ENCODE peak calls at places on chromosomes 4 and X, in four cellular contexts. One of them, this sample, is unnamed.
A peak's percentile ranks its signal among the peaks of the same experiment; 100 is the strongest.

GRCh38 chrX:27751976-27752375 is 55.8 kb upstream of the MAGEB10 start:
- DNase-seq in GM23338: no peak
- DNase-seq in choroid plexus epithelial cell: peak; percentile 9
- DNase-seq in psoas muscle: no peak
- DNase-seq in this sample: peak; percentile 48

GRCh38 chr4:65791807-65792308 is 121.6 kb upstream of the EPHA5 start:
- DNase-seq in GM23338: peak; percentile 34
- DNase-seq in choroid plexus epithelial cell: peak; percentile 33
- DNase-seq in psoas muscle: no peak
- DNase-seq in this sample: peak; percentile 44

GRCh38 chr4:112321768-112322684 is 24.9 kb downstream of the ALPK1 start:
- DNase-seq in GM23338: peak; percentile 86
- DNase-seq in choroid plexus epithelial cell: peak; percentile 75
- DNase-seq in psoas muscle: peak; percentile 68
- DNase-seq in this sample: peak; percentile 75

GRCh38 chr4:98658287-98659105 is at the start of gene TSPAN5:
- DNase-seq in GM23338: peak; percentile 93
- DNase-seq in choroid plexus epithelial cell: peak; percentile 77
- DNase-seq in psoas muscle: peak; percentile 82
- DNase-seq in this sample: peak; percentile 78

GRCh38 chr4:118849867-118850812 is 14.2 kb upstream of the SEC24D start:
- DNase-seq in GM23338: peak; percentile 91
- DNase-seq in choroid plexus epithelial cell: peak; percentile 49
- DNase-seq in psoas muscle: no peak
- DNase-seq in this sample: peak; percentile 33

GRCh38 chr4:139841464-139842195 is 176.0 kb downstream of the MGST2 start:
- DNase-seq in GM23338: no peak
- DNase-seq in choroid plexus epithelial cell: no peak
- DNase-seq in psoas muscle: no peak
- DNase-seq in this sample: no peak

GRCh38 chr4:136383126-136383525 is 1149.2 kb downstream of the PCDH18 start:
- DNase-seq in GM23338: no peak
- DNase-seq in choroid plexus epithelial cell: peak; percentile 70
- DNase-seq in psoas muscle: no peak
- DNase-seq in this sample: no peak

GRCh38 chr4:149706942-149707341 is 108.7 kb downstream of the IQCM start:
- DNase-seq in GM23338: no peak
- DNase-seq in choroid plexus epithelial cell: peak; percentile 28
- DNase-seq in psoas muscle: no peak
- DNase-seq in this sample: no peak

GRCh38 chrX:68072016-68072415 is 361.3 kb downstream of the OPHN1 start:
- DNase-seq in GM23338: no peak
- DNase-seq in choroid plexus epithelial cell: peak; percentile 38
- DNase-seq in psoas muscle: no peak
- DNase-seq in this sample: no peak

GRCh38 chr4:118751634-118752293 is 66.6 kb downstream of the METTL14 start:
- DNase-seq in GM23338: no peak
- DNase-seq in choroid plexus epithelial cell: peak; percentile 88
- DNase-seq in psoas muscle: no peak
- DNase-seq in this sample: peak; percentile 45

GRCh38 chr4:54255881-54256280 is 26.8 kb downstream of the PDGFRA start:
- DNase-seq in GM23338: no peak
- DNase-seq in choroid plexus epithelial cell: peak; percentile 41
- DNase-seq in psoas muscle: no peak
- DNase-seq in this sample: peak; percentile 75

GRCh38 chr4:48483006-48483776 is at the start of gene SLC10A4:
- DNase-seq in GM23338: peak; percentile 70
- DNase-seq in choroid plexus epithelial cell: no peak
- DNase-seq in psoas muscle: no peak
- DNase-seq in this sample: no peak

GRCh38 chr4:83316459-83317170 is 18.0 kb downstream of the HPSE start:
- DNase-seq in GM23338: no peak
- DNase-seq in choroid plexus epithelial cell: no peak
- DNase-seq in psoas muscle: no peak
- DNase-seq in this sample: no peak

GRCh38 chr4:153452661-153453378 is 13.3 kb upstream of the TMEM131L start:
- DNase-seq in GM23338: no peak
- DNase-seq in choroid plexus epithelial cell: no peak
- DNase-seq in psoas muscle: no peak
- DNase-seq in this sample: no peak

GRCh38 chr4:17502764-17503163 is 9.1 kb downstream of the QDPR start:
- DNase-seq in GM23338: no peak
- DNase-seq in choroid plexus epithelial cell: no peak
- DNase-seq in psoas muscle: no peak
- DNase-seq in this sample: no peak

GRCh38 chr4:102687982-102688433 is 72.8 kb downstream of the MANBA start:
- DNase-seq in GM23338: no peak
- DNase-seq in choroid plexus epithelial cell: peak; percentile 26
- DNase-seq in psoas muscle: no peak
- DNase-seq in this sample: no peak

GRCh38 chrX:54808109-54808604 is 612 bp downstream of the MAGED2 start:
- DNase-seq in GM23338: peak; percentile 79
- DNase-seq in choroid plexus epithelial cell: no peak
- DNase-seq in psoas muscle: peak; percentile 83
- DNase-seq in this sample: no peak

GRCh38 chr4:41718907-41719306 is 29.6 kb downstream of the PHOX2B start:
- DNase-seq in GM23338: no peak
- DNase-seq in choroid plexus epithelial cell: peak; percentile 33
- DNase-seq in psoas muscle: no peak
- DNase-seq in this sample: peak; percentile 22

GRCh38 chr4:94533405-94534223 is 81.9 kb downstream of the PDLIM5 start:
- DNase-seq in GM23338: no peak
- DNase-seq in choroid plexus epithelial cell: no peak
- DNase-seq in psoas muscle: no peak
- DNase-seq in this sample: no peak

GRCh38 chrX:110669572-110669971 is 126.0 kb downstream of the CHRDL1 start:
- DNase-seq in GM23338: no peak
- DNase-seq in choroid plexus epithelial cell: no peak
- DNase-seq in psoas muscle: no peak
- DNase-seq in this sample: no peak

GRCh38 chr4:173505924-173506779 is 23.9 kb downstream of the HAND2 start:
- DNase-seq in GM23338: peak; percentile 90
- DNase-seq in choroid plexus epithelial cell: peak; percentile 49
- DNase-seq in psoas muscle: no peak
- DNase-seq in this sample: peak; percentile 78

GRCh38 chr4:1400861-1401408 is 5.3 kb downstream of the NKX1-1 start:
- DNase-seq in GM23338: no peak
- DNase-seq in choroid plexus epithelial cell: no peak
- DNase-seq in psoas muscle: peak; percentile 35
- DNase-seq in this sample: no peak

GRCh38 chrX:30373479-30373878 is 64.3 kb upstream of the NR0B1 start:
- DNase-seq in GM23338: no peak
- DNase-seq in choroid plexus epithelial cell: no peak
- DNase-seq in psoas muscle: no peak
- DNase-seq in this sample: no peak

GRCh38 chrX:71909956-71910355 is 689 bp upstream of the NHSL2 start:
- DNase-seq in GM23338: peak; percentile 66
- DNase-seq in choroid plexus epithelial cell: peak; percentile 25
- DNase-seq in psoas muscle: no peak
- DNase-seq in this sample: no peak

GRCh38 chrX:134177527-134177926 is 59.5 kb upstream of the CCDC160 start:
- DNase-seq in GM23338: peak; percentile 49
- DNase-seq in choroid plexus epithelial cell: no peak
- DNase-seq in psoas muscle: no peak
- DNase-seq in this sample: no peak

GRCh38 chrX:82134378-82134777 is 932.5 kb downstream of the SH3BGRL start:
- DNase-seq in GM23338: no peak
- DNase-seq in choroid plexus epithelial cell: no peak
- DNase-seq in psoas muscle: no peak
- DNase-seq in this sample: no peak

GRCh38 chr4:153451931-153452660 is 14.1 kb upstream of the TMEM131L start:
- DNase-seq in GM23338: peak; percentile 82
- DNase-seq in choroid plexus epithelial cell: peak; percentile 79
- DNase-seq in psoas muscle: no peak
- DNase-seq in this sample: no peak

GRCh38 chrX:8890794-8891193 is 89.6 kb upstream of the FAM9A start:
- DNase-seq in GM23338: no peak
- DNase-seq in choroid plexus epithelial cell: no peak
- DNase-seq in psoas muscle: no peak
- DNase-seq in this sample: no peak

GRCh38 chrX:134537179-134537945 is 77.4 kb downstream of the HPRT1 start:
- DNase-seq in GM23338: no peak
- DNase-seq in choroid plexus epithelial cell: peak; percentile 80
- DNase-seq in psoas muscle: no peak
- DNase-seq in this sample: peak; percentile 82

GRCh38 chrX:2650865-2651264 is 40.2 kb upstream of the CD99 start:
- DNase-seq in GM23338: no peak
- DNase-seq in choroid plexus epithelial cell: peak; percentile 12
- DNase-seq in psoas muscle: no peak
- DNase-seq in this sample: peak; percentile 77

GRCh38 chr4:78065514-78066192 is 8.5 kb downstream of the FRAS1 start:
- DNase-seq in GM23338: peak; percentile 57
- DNase-seq in choroid plexus epithelial cell: no peak
- DNase-seq in psoas muscle: no peak
- DNase-seq in this sample: no peak

GRCh38 chr4:189514209-189514608 is 426.5 kb upstream of the FRG1 start:
- DNase-seq in GM23338: no peak
- DNase-seq in choroid plexus epithelial cell: no peak
- DNase-seq in psoas muscle: no peak
- DNase-seq in this sample: no peak

GRCh38 chr4:78032446-78032845 is 24.7 kb upstream of the FRAS1 start:
- DNase-seq in GM23338: peak; percentile 55
- DNase-seq in choroid plexus epithelial cell: no peak
- DNase-seq in psoas muscle: no peak
- DNase-seq in this sample: no peak

GRCh38 chr4:151801547-151802516 is 41.0 kb upstream of the GATB start:
- DNase-seq in GM23338: peak; percentile 87
- DNase-seq in choroid plexus epithelial cell: peak; percentile 77
- DNase-seq in psoas muscle: peak; percentile 38
- DNase-seq in this sample: peak; percentile 53

DNA sequence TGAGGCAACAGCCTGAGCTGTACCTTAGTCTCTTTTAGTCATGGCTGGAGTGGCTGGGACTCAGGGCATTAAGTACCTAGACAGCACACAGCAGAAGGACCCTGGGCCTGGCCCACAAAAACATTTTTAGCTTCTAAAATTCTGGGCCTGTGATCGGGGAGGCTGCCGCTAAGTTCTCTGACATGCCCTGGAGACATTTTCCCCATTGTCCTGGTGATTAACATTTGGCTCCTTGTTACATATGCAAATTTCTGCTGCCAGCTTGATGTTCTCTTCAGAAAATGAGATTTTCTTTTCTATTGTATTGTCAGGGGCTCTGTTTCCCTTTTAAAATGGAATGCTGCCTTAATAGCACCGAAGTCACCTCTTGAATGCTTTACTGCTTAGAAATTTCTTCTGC is 952.4 kb downstream of the TRAM1L1 start:
- DNase-seq in GM23338: no peak
- DNase-seq in choroid plexus epithelial cell: no peak
- DNase-seq in psoas muscle: no peak
- DNase-seq in this sample: no peak
- H3K4me3 ChIP-seq in GM23338: no peak overlapping the region
- H3K4me3 ChIP-seq in choroid plexus epithelial cell: no peak overlapping the region
- H3K4me3 ChIP-seq in psoas muscle: no peak overlapping the region
- H3K4me3 ChIP-seq in this sample: no peak overlapping the region

GRCh38 chrX:118221257-118221656 is 104.6 kb upstream of the KLHL13 start:
- DNase-seq in GM23338: no peak
- DNase-seq in choroid plexus epithelial cell: no peak
- DNase-seq in psoas muscle: no peak
- DNase-seq in this sample: no peak

GRCh38 chrX:118228041-118228440 is 111.4 kb upstream of the KLHL13 start:
- DNase-seq in GM23338: no peak
- DNase-seq in choroid plexus epithelial cell: peak; percentile 13
- DNase-seq in psoas muscle: no peak
- DNase-seq in this sample: peak; percentile 41

GRCh38 chrX:118221733-118222132 is 105.1 kb upstream of the KLHL13 start:
- DNase-seq in GM23338: no peak
- DNase-seq in choroid plexus epithelial cell: no peak
- DNase-seq in psoas muscle: no peak
- DNase-seq in this sample: peak; percentile 37

GRCh38 chrX:118228456-118228855 is 111.8 kb upstream of the KLHL13 start:
- DNase-seq in GM23338: no peak
- DNase-seq in choroid plexus epithelial cell: no peak
- DNase-seq in psoas muscle: no peak
- DNase-seq in this sample: no peak

GRCh38 chrX:118226060-118226428 is 109.4 kb upstream of the KLHL13 start:
- DNase-seq in GM23338: peak; percentile 16
- DNase-seq in choroid plexus epithelial cell: peak; percentile 21
- DNase-seq in psoas muscle: no peak
- DNase-seq in this sample: peak; percentile 18
- TF ChIP-seq CTCF in GM23338: peak; percentile 53
- TF ChIP-seq CTCF in choroid plexus epithelial cell: peak; percentile 42
- TF ChIP-seq CTCF in psoas muscle: peak; percentile 54
- TF ChIP-seq CTCF in this sample: peak; percentile 40

DNA sequence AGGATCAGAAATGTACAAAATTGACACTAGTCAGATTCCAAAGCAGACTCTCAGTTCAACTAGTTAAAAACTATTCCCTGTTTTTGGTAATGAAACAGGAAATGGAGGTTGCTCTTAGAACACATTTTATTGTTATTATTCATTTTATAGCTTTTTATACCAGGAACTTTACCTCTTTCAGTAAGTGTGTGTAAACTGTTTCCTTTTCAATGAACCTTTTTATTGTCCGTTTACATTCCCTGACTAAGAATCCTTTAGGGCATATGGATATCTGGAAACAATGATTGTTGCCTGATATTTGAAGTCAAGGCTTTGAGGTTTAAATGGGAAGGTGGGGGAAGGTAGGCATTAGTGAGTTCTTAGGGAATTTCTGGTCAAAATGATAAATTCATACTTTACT is 1511.4 kb downstream of the ADGRL3 start:
- DNase-seq in GM23338: no peak
- DNase-seq in choroid plexus epithelial cell: no peak
- DNase-seq in psoas muscle: no peak
- DNase-seq in this sample: no peak
- H3K4me3 ChIP-seq in GM23338: no peak overlapping the region
- H3K4me3 ChIP-seq in choroid plexus epithelial cell: no peak overlapping the region
- H3K4me3 ChIP-seq in psoas muscle: no peak overlapping the region
- H3K4me3 ChIP-seq in this sample: no peak overlapping the region

GRCh38 chr4:137819964-137820383 is 287.7 kb upstream of the PCDH18 start:
- DNase-seq in GM23338: peak; percentile 81
- DNase-seq in choroid plexus epithelial cell: peak; percentile 83
- DNase-seq in psoas muscle: no peak
- DNase-seq in this sample: peak; percentile 78
- TF ChIP-seq CTCF in GM23338: peak; percentile 93
- TF ChIP-seq CTCF in choroid plexus epithelial cell: peak; percentile 83
- TF ChIP-seq CTCF in psoas muscle: peak; percentile 40
- TF ChIP-seq CTCF in this sample: peak; percentile 69

GRCh38 chrX:129953334-129953648 is 29.1 kb upstream of the BCORL1 start:
- DNase-seq in GM23338: peak; percentile 24
- DNase-seq in choroid plexus epithelial cell: no peak
- DNase-seq in psoas muscle: peak; percentile 53
- DNase-seq in this sample: no peak
- H3K4me3 ChIP-seq in GM23338: peak overlapping the region; percentile 55
- H3K4me3 ChIP-seq in choroid plexus epithelial cell: peak overlapping the region; percentile 46
- H3K4me3 ChIP-seq in psoas muscle: no peak overlapping the region
- H3K4me3 ChIP-seq in this sample: no peak overlapping the region

This sample was measured in cardiac fibroblast.